ENCODE peak calls at places on chromosomes 7 and 10, in four cellular contexts. B is nephron progenitor cell; E is stimulated activated CD4-positive, alpha-beta T cell treated with anti-CD3 and anti-CD28 coated beads, Interleukin-2, amount 100 ng/mL, for 24 hours; H is effector memory CD4-positive, alpha-beta T cell. I is an unnamed sample.

GRCh38 chr7:51067757-51068156 is 248.9 kb downstream of the COBL start:
- DNase-seq in E (peak; percentile 47), B (peak; percentile 75), H (no peak), I (peak; percentile 8)

GRCh38 chr7:155458317-155459132 is 596 bp downstream of the EN2 start:
- DNase-seq in H (no peak), B (peak; percentile 43), E (no peak), I (no peak)

GRCh38 chr10:87850742-87851205 is 12.6 kb downstream of the KLLN start:
- DNase-seq in H (peak; percentile 15), E (peak; percentile 43), B (peak; percentile 25), I (peak; percentile 7)

GRCh38 chr10:48531486-48531885 is 73.4 kb downstream of the ARHGAP22 start:
- DNase-seq in E (no peak), H (no peak), B (no peak), I (no peak)

GRCh38 chr7:152354061-152354460 is 81.7 kb downstream of the KMT2C start:
- DNase-seq in B (no peak), E (no peak), H (no peak), I (no peak)

GRCh38 chr10:86164912-86165311 is 201.7 kb downstream of the GRID1 start:
- DNase-seq in E (no peak), B (no peak), H (no peak), I (no peak)

GRCh38 chr7:87589631-87590030 is 11.1 kb downstream of the ABCB1 start:
- DNase-seq in E (no peak), B (no peak), H (no peak), I (no peak)

GRCh38 chr10:15137636-15138035 is 30.9 kb downstream of the NMT2 start:
- DNase-seq in H (no peak), B (no peak), E (no peak), I (no peak)

GRCh38 chr7:38975944-38976392 is 1.7 kb upstream of the POU6F2 start:
- DNase-seq in H (no peak), B (peak; percentile 57), E (no peak), I (no peak)

GRCh38 chr10:5518143-5518542 is 6.6 kb upstream of the CALML3 start:
- DNase-seq in E (no peak), B (no peak), H (no peak), I (no peak)

GRCh38 chr10:68603766-68604165 is 43.6 kb downstream of the TET1 start:
- DNase-seq in H (no peak), E (no peak), B (no peak), I (no peak)

GRCh38 chr7:25968205-25968993 is 183.6 kb upstream of the NFE2L3 start:
- DNase-seq in H (no peak), B (no peak), E (peak; percentile 30), I (peak; percentile 36)

GRCh38 chr7:85829817-85830432 is 643.1 kb upstream of the SEMA3D start:
- DNase-seq in H (no peak), B (no peak), E (no peak), I (no peak)

GRCh38 chr10:51073461-51074237 is 638 bp upstream of the PRKG1 start:
- DNase-seq in H (no peak), B (peak; percentile 42), E (no peak), I (no peak)

GRCh38 chr10:13526952-13527863 is 1.6 kb downstream of the BEND7 start:
- DNase-seq in H (no peak), E (no peak), B (no peak), I (no peak)

GRCh38 chr10:80581469-80581835 is 43.8 kb downstream of the SH2D4B start:
- DNase-seq in E (no peak), H (no peak), B (no peak), I (no peak)

GRCh38 chr7:128022631-128023532 is 8.4 kb downstream of the LRRC4 start:
- DNase-seq in E (no peak), H (no peak), B (no peak), I (no peak)

GRCh38 chr7:122311719-122312118 is 7.2 kb upstream of the FEZF1 start:
- DNase-seq in E (no peak), H (no peak), B (peak; percentile 65), I (no peak)

GRCh38 chr10:88083597-88083989 is 220.2 kb downstream of the PTEN start:
- DNase-seq in B (no peak), H (no peak), E (no peak), I (no peak)

GRCh38 chr7:332020-332517 is 42.1 kb downstream of the FOXL3 start:
- DNase-seq in E (no peak), B (peak; percentile 46), H (no peak), I (no peak)

GRCh38 chr10:115063702-115064479 is 29.3 kb upstream of the ATRNL1 start:
- DNase-seq in E (no peak), B (no peak), H (no peak), I (no peak)

GRCh38 chr7:76356823-76357222 is 2.0 kb downstream of the YWHAG start:
- DNase-seq in B (no peak), E (no peak), H (no peak), I (no peak)

GRCh38 chr7:30474893-30475292 is 3.7 kb downstream of the NOD1 start:
- DNase-seq in B (no peak), E (no peak), H (no peak), I (no peak)

GRCh38 chr10:72784551-72785421 is 92.8 kb downstream of the MCU start:
- DNase-seq in E (no peak), B (peak; percentile 56), H (no peak), I (no peak)

GRCh38 chr7:15515201-15515777 is 46.5 kb downstream of the AGMO start:
- DNase-seq in E (no peak), H (no peak), B (no peak), I (no peak)

GRCh38 chr7:134505856-134506255 is 21.5 kb upstream of the AKR1B10 start:
- DNase-seq in H (no peak), B (no peak), E (no peak), I (no peak)

GRCh38 chr10:122379041-122379440 is 4.5 kb downstream of the PLEKHA1 start:
- DNase-seq in B (no peak), H (no peak), E (no peak), I (no peak)

GRCh38 chr10:13062813-13063212 is 37.1 kb upstream of the OPTN start:
- DNase-seq in E (no peak), B (no peak), H (no peak), I (peak; percentile 1)